ENCODE peak calls at places on chromosomes 13 and 19, in five cellular contexts. J is left ventricle myocardium inferior, R is cardiac muscle cell, K is GM12878, Y is upper lobe of left lung. N is an unnamed sample.

GRCh38 chr19:6752257-6753177 is 13.0 kb downstream of the TRIP10 start:
- DNase-seq in J (no peak), R (peak; percentile 48), K (no peak), Y (no peak), N (no peak)

GRCh38 chr13:23644527-23644926 is 74.3 kb downstream of the TNFRSF19 start:
- DNase-seq in J (no peak), R (no peak), K (no peak), Y (no peak), N (no peak)

GRCh38 chr13:51879133-51879532 is 17.4 kb downstream of the CCDC70 start:
- DNase-seq in J (no peak), R (no peak), K (no peak), Y (no peak), N (no peak)

GRCh38 chr13:113417008-113417735 is 36.1 kb downstream of the ADPRHL1 start:
- DNase-seq in J (no peak), R (no peak), K (no peak), Y (no peak), N (no peak)

GRCh38 chr13:38002596-38002995 is 133.0 kb upstream of the TRPC4 start:
- DNase-seq in J (no peak), R (no peak), K (no peak), Y (no peak), N (no peak)

GRCh38 chr13:40682449-40683240 is 16.2 kb upstream of the FOXO1 start:
- DNase-seq in J (no peak), R (peak; percentile 66), K (no peak), Y (no peak), N (no peak)

GRCh38 chr19:12676384-12676792 is 5.3 kb downstream of the DHPS start:
- DNase-seq in J (peak; percentile 78), R (peak; percentile 85), K (no peak), Y (peak; percentile 80), N (peak; percentile 62)

GRCh38 chr19:6479836-6480398 is 1.7 kb downstream of the DENND1C start:
- DNase-seq in J (no peak), R (no peak), K (no peak), Y (no peak), N (no peak)

GRCh38 chr13:35850569-35850968 is 280.6 kb downstream of the DCLK1 start:
- DNase-seq in J (no peak), R (no peak), K (no peak), Y (no peak), N (no peak)

GRCh38 chr13:94706101-94706853 is 6.1 kb downstream of the SOX21 start:
- DNase-seq in J (no peak), R (no peak), K (no peak), Y (no peak), N (no peak)

GRCh38 chr13:24742294-24742693 is 21.7 kb upstream of the RNF17 start:
- DNase-seq in J (no peak), R (no peak), K (no peak), Y (no peak), N (no peak)

GRCh38 chr13:43573787-43574562 is 212.8 kb downstream of the ENOX1 start:
- DNase-seq in J (no peak), R (no peak), K (no peak), Y (no peak), N (no peak)

GRCh38 chr13:93977986-93978385 is 501.5 kb downstream of the DCT start:
- DNase-seq in J (no peak), R (no peak), K (no peak), Y (no peak), N (no peak)

GRCh38 chr19:3723883-3724282 is 15.7 kb downstream of the TJP3 start:
- DNase-seq in J (no peak), R (no peak), K (no peak), Y (no peak), N (no peak)

DNA sequence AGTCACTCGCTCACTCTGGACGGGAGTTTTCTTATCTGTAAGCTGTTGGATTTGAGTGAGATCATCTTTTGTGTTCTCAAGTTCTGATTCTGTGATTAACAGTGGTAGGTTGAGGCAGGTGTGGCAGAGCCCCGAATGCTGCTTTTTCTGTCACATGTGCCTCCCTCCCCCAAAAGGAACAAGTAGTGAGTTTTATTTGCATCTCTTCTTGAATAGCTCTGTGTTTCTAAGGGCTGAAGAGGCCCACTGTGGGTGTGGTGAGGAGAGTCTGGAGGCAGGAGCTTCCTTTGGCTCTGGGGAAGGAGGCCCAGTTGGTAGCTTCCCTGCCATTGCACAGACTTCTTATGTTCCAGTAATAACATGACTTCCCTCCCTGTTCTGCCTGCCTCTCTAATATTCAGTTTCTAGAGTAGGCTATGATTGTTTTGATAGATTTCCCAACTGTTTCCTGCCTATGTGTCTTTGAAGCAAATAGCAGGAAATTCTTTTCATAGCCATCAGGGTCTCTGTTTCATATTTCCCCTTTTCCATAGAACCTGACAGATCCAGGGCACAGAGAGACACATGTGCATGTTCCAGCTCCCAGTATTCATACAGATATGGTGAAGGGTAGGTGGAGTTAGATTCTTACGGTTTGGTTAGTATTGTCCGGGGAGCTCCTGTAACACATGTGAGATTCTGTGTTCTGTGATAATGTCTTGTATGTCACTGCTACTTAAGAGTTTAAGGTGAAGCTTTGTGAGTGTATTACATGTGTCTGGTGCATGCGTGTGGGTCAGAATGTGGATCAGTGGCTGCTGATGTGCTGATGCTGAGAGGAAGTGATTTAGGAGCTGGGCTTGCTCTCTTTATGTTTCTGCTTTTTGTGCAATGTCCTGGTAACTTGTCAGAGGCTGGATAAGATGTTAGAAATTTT is 24.0 kb upstream of the CXCL17 start:
- DNase-seq in J (no peak), R (no peak), K (no peak), Y (no peak), N (no peak)
- H3K4me1 ChIP-seq in J (peaks cover 21% of the 10 kb centered on the region), R (no peaks in the 10 kb centered on the region), K (peaks cover 32% of the 10 kb centered on the region), Y (peaks cover 15% of the 10 kb centered on the region), N (no peaks in the 10 kb centered on the region)

GRCh38 chr19:40035996-40036395 is 20.0 kb downstream of the ZNF780B start:
- DNase-seq in J (no peak), R (no peak), K (no peak), Y (no peak), N (no peak)

GRCh38 chr19:40033989-40034560 is 22.0 kb downstream of the ZNF780B start:
- DNase-seq in J (no peak), R (no peak), K (no peak), Y (no peak), N (no peak)
- H3K4me3 ChIP-seq in J (no peak overlapping the region), R (no peak overlapping the region), K (no peak overlapping the region), Y (no peak overlapping the region), N (no peak overlapping the region)

GRCh38 chr13:50685491-50685890 is 158.0 kb downstream of the DLEU7 start:
- DNase-seq in J (peak; percentile 87), R (peak; percentile 43), K (no peak), Y (peak; percentile 45), N (no peak)
- H3K4me1 ChIP-seq in J (peaks cover 35% of the 10 kb centered on the region), R (peaks cover 22% of the 10 kb centered on the region), K (peaks cover 6% of the 10 kb centered on the region), Y (peaks cover 12% of the 10 kb centered on the region), N (peaks cover 6% of the 10 kb centered on the region)

GRCh38 chr19:8510589-8511115 is 3.3 kb downstream of the ZNF414 start:
- DNase-seq in J (no peak), R (no peak), K (no peak), Y (no peak), N (no peak)

GRCh38 chr19:8512115-8512967 is 1.6 kb downstream of the ZNF414 start:
- DNase-seq in J (no peak), R (no peak), K (no peak), Y (no peak), N (no peak)

GRCh38 chr19:8512991-8513686 is 828 bp downstream of the ZNF414 start:
- DNase-seq in J (no peak), R (no peak), K (no peak), Y (no peak), N (no peak)

GRCh38 chr19:8513687-8514504 is at the start of gene ZNF414:
- DNase-seq in J (peak; percentile 98), R (peak; percentile 96), K (peak; percentile 60), Y (peak; percentile 96), N (peak; percentile 96)

DNA sequence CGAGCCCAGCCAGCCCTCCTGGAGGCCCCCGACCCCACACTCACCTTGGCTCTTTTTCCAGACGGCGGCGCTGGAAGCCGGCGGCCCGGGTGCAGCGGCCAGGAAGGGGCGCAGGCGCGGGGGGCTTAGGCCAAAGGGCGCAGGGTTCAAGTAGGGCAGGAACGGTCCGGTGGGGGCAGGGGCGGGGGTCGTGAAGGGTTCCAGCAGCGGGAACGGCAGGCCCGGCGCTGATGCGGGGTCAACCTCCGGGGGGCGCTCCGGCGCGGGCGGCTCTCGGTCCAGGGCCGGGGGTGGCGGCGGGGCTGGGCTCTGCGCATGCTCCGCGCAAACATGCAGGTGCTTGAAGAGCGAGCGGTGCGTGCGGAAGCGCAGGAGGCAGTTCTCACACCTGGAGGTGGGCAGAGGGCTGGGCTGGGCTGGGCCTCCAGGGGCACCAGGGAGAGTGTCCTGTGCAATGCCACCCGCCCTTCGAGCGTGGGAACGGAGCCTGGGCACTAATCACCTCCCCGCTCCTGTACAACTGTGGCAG is 2.3 kb downstream of the ZNF414 start:
- DNase-seq in J (no peak), R (no peak), K (no peak), Y (no peak), N (no peak)
- H3K4me3 ChIP-seq in J (no peak overlapping the region), R (no peak overlapping the region), K (no peak overlapping the region), Y (no peak overlapping the region), N (no peak overlapping the region)

DNA sequence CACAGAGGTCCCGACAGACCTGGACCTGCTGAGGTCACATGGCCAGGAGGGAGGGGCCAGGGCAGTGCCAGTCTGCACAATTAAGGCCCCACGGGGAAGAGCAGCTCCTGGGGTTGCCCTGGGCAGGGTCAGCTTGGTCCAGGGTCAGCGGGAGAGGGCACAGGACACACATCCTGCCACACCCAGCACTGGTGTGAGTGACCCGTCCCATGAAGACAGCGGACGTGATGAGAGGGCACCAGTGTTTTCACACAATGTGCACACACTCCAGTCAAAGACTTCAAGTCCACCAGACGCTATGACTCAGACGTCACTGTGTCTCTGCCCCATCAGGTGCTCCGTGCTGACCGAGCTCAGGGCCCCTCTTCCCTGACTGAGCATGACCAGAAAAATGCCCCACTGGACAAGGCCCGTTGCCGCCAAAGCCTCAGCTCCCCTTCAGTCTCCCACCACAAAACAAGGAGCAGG is 4.2 kb downstream of the TMEM259 start:
- DNase-seq in J (peak; percentile 16), R (no peak), K (no peak), Y (peak; percentile 49), N (no peak)
- H3K4me1 ChIP-seq in J (peaks cover 75% of the 10 kb centered on the region), R (peaks cover 35% of the 10 kb centered on the region), K (peaks cover 32% of the 10 kb centered on the region), Y (peaks cover 62% of the 10 kb centered on the region), N (peaks cover 50% of the 10 kb centered on the region)

GRCh38 chr13:48448963-48449614 is 36.2 kb upstream of the LPAR6 start:
- DNase-seq in J (no peak), R (no peak), K (no peak), Y (no peak), N (no peak)
- H3K4me3 ChIP-seq in J (peak overlapping the region; percentile 17), R (no peak overlapping the region), K (no peak overlapping the region), Y (no peak overlapping the region), N (peak overlapping the region; percentile 5)

GRCh38 chr19:38032151-38032550 is 125.1 kb downstream of the SIPA1L3 start:
- DNase-seq in J (no peak), R (no peak), K (no peak), Y (no peak), N (no peak)
- H3K4me1 ChIP-seq in J (peaks cover 15% of the 10 kb centered on the region), R (peaks cover 7% of the 10 kb centered on the region), K (peaks cover 39% of the 10 kb centered on the region), Y (peaks cover 22% of the 10 kb centered on the region), N (no peaks in the 10 kb centered on the region)

GRCh38 chr19:35715355-35715809 is 2.4 kb upstream of the KMT2B start:
- DNase-seq in J (no peak), R (no peak), K (no peak), Y (no peak), N (no peak)
- H3K4me3 ChIP-seq in J (peak overlapping the region; percentile 96), R (no peak overlapping the region), K (peak overlapping the region; percentile 82), Y (no peak overlapping the region), N (peak overlapping the region; percentile 89)

GRCh38 chr19:16457954-16458331 is 13.8 kb downstream of the EPS15L1 start:
- DNase-seq in J (peak; percentile 60), R (no peak), K (no peak), Y (no peak), N (no peak)
- H3K4me1 ChIP-seq in J (peaks cover 100% of the 10 kb centered on the region), R (peaks cover 38% of the 10 kb centered on the region), K (peaks cover 30% of the 10 kb centered on the region), Y (peaks cover 51% of the 10 kb centered on the region), N (peaks cover 20% of the 10 kb centered on the region)

N was measured in CD8-positive, alpha-beta memory T cell.